ENCODE peak calls at places on chromosomes 12 and 14, in six cellular contexts. G, U, B, V, N and W are unnamed samples.

GRCh38 chr12:75884465-75884985 is 147.1 kb downstream of the PHLDA1 start:
- DNase-seq in G (no peak), U (no peak), B (no peak), V (no peak), N (no peak), W (no peak)

GRCh38 chr12:43728117-43728516 is 30.5 kb downstream of the PUS7L start:
- DNase-seq in G (no peak), U (no peak), B (no peak), V (peak; percentile 8), N (no peak), W (no peak)

GRCh38 chr14:101073598-101073965 is 170.1 kb upstream of the RTL1 start:
- DNase-seq in G (no peak), U (no peak), B (no peak), V (no peak), N (peak; percentile 55), W (no peak)

GRCh38 chr12:65567820-65568219 is 256.5 kb upstream of the HMGA2 start:
- DNase-seq in G (no peak), U (no peak), B (no peak), V (no peak), N (no peak), W (no peak)

GRCh38 chr14:95071649-95072256 is 85.6 kb downstream of the DICER1 start:
- DNase-seq in G (no peak), U (no peak), B (no peak), V (no peak), N (no peak), W (no peak)

GRCh38 chr14:78836777-78837176 is 666.6 kb downstream of the NRXN3 start:
- DNase-seq in G (peak; percentile 12), U (peak; percentile 75), B (peak; percentile 34), V (peak; percentile 73), N (peak; percentile 64), W (peak; percentile 22)

GRCh38 chr12:92108651-92109050 is 37.0 kb downstream of the BTG1 start:
- DNase-seq in G (no peak), U (no peak), B (peak; percentile 15), V (peak; percentile 62), N (peak; percentile 56), W (no peak)

GRCh38 chr14:58646479-58646878 is 8.7 kb downstream of the DACT1 start:
- DNase-seq in G (no peak), U (no peak), B (no peak), V (no peak), N (no peak), W (no peak)

GRCh38 chr12:14946856-14947255 is 8.5 kb upstream of the ERP27 start:
- DNase-seq in G (no peak), U (no peak), B (no peak), V (no peak), N (no peak), W (no peak)

GRCh38 chr14:77031680-77032482 is 3.4 kb upstream of the IRF2BPL start:
- DNase-seq in G (peak; percentile 49), U (peak; percentile 41), B (peak; percentile 38), V (peak; percentile 80), N (peak; percentile 92), W (no peak)

GRCh38 chr14:80624581-80624980 is 317.0 kb downstream of the CEP128 start:
- DNase-seq in G (no peak), U (no peak), B (no peak), V (no peak), N (no peak), W (no peak)

GRCh38 chr14:90303382-90303943 is 28.3 kb downstream of the NRDE2 start:
- DNase-seq in G (no peak), U (peak; percentile 33), B (no peak), V (no peak), N (no peak), W (no peak)

GRCh38 chr14:90300649-90301048 is 31.1 kb downstream of the NRDE2 start:
- DNase-seq in G (no peak), U (no peak), B (no peak), V (no peak), N (no peak), W (no peak)

GRCh38 chr14:90302529-90303303 is 29.0 kb downstream of the NRDE2 start:
- DNase-seq in G (no peak), U (no peak), B (no peak), V (no peak), N (no peak), W (no peak)

GRCh38 chr14:90301122-90301521 is 30.6 kb downstream of the NRDE2 start:
- DNase-seq in G (no peak), U (no peak), B (no peak), V (no peak), N (no peak), W (no peak)

GRCh38 chr14:90301580-90302181 is 30.1 kb downstream of the NRDE2 start:
- DNase-seq in G (no peak), U (no peak), B (no peak), V (peak; percentile 77), N (peak; percentile 67), W (no peak)
- TF ChIP-seq CTCF in G (peak; percentile 66), U (peak; percentile 31), B (peak; percentile 58), V (peak; percentile 64), N (peak; percentile 53), W (peak; percentile 41)

DNA sequence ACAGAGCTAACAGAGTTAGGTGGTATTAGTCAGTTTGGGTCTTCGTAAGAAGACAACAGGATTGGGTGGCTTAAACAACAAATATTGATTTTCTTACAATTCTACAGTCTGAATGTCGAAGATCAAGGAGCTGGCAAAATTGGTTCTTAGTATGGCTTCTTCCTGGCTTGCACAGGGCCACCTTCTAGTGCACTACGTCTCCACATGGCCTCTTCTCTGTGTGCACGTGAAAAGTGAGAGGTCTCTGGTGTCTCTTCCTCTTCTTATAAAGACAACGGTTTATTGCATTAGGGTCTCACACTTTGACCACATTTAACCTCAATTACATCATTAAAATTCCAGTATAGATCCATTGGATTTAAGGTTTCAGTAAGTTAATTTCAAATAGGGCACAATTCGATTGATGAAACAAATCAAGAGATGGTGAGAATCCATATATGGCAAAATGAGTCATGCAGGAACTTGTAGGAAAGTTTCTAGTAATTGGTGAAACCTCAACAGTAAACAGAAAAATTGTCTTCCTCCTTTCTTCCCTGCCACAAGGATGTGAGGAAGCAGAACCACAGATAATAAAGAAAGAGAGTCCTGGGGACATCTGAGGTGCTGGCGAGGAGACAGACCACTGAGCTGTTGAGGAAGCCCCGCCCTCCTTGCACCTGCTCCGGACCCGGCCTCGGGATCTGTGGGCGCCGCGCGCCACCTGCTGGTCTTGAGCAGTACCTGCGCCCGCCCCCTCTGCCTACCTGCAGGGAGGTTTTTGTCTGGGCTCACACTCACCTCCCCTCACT is 846.7 kb downstream of the TMEM121 start:
- DNase-seq in G (no peak), U (peak; percentile 75), B (no peak), V (no peak), N (no peak), W (peak; percentile 76)
- TF ChIP-seq CTCF in G (peak; percentile 11), U (peak; percentile 73), B (peak; percentile 48), V (peak; percentile 6), N (no peak), W (peak; percentile 99)

GRCh38 chr12:95318071-95318545 is 100.5 kb downstream of the VEZT start:
- DNase-seq in G (no peak), U (no peak), B (no peak), V (peak; percentile 66), N (peak; percentile 92), W (no peak)

GRCh38 chr12:95316798-95317197 is 99.2 kb downstream of the VEZT start:
- DNase-seq in G (no peak), U (no peak), B (no peak), V (no peak), N (no peak), W (no peak)

DNA sequence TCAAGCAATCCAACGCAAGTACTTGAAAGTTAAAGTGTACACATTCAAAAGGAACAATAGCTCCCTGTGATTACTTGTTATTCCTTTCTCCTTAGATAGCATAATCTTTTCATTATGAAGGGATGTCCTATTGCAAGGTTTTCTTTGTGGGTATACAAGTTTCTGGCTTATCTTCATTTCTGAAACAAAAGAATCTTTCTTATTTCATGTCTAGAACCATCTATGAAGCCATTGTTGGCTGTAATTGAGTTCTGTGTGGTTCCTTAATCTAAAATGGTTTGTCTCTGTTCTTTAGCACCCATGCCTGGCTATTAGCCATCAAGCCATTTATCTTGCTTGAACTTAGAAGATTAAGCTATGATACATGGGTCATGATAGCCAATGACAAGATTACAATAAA is 95.0 kb downstream of the VEZT start:
- DNase-seq in G (no peak), U (no peak), B (no peak), V (no peak), N (no peak), W (no peak)
- TF ChIP-seq CTCF in G (no peak), U (no peak), B (no peak), V (no peak), N (no peak), W (no peak)

GRCh38 chr14:65170768-65171251 is 68.5 kb upstream of the MAX start:
- DNase-seq in G (peak; percentile 19), U (no peak), B (peak; percentile 8), V (peak; percentile 81), N (peak; percentile 80), W (no peak)
- TF ChIP-seq CTCF in G (no peak), U (no peak), B (no peak), V (peak; percentile 48), N (peak; percentile 56), W (peak; percentile 56)